ENCODE peak calls at places on chromosomes 7 and 10, in nine cellular contexts. A is heart right ventricle, S is cardiac muscle cell, B is upper lobe of right lung, D is B cell, V is bronchial epithelial cell, Q is GM20000, Z is neural crest cell, F is DND-41. I is an unnamed sample.

GRCh38 chr10:45035673-45036072 is 35.0 kb downstream of the ZNF22 start:
- DNase-seq in A (no peak), S (no peak), B (no peak), D (no peak), V (no peak), Q (no peak), Z (no peak), F (no peak), I (no peak)

GRCh38 chr10:108167766-108168165 is 1003.3 kb upstream of the SORCS1 start:
- DNase-seq in A (no peak), S (no peak), B (no peak), D (no peak), V (peak), Q (no peak), Z (no peak), F (no peak), I (no peak)

GRCh38 chr7:37054631-37055300 is 330.5 kb upstream of the AOAH start:
- DNase-seq in A (no peak), S (no peak), B (no peak), D (no peak), V (no peak), Q (no peak), Z (no peak), F (no peak), I (no peak)

GRCh38 chr10:100847440-100847839 is 65.3 kb upstream of the SLF2 start:
- DNase-seq in A (no peak), S (no peak), B (no peak), D (no peak), V (peak), Q (no peak), Z (no peak), F (no peak), I (no peak)

GRCh38 chr7:92820191-92820590 is 16.2 kb downstream of the CDK6 start:
- DNase-seq in A (no peak), S (no peak), B (no peak), D (no peak), V (no peak), Q (no peak), Z (no peak), F (no peak), I (no peak)

GRCh38 chr10:6124666-6125065 is 35.8 kb downstream of the RBM17 start:
- DNase-seq in A (no peak), S (no peak), B (no peak), D (no peak), V (no peak), Q (no peak), Z (no peak), F (no peak), I (no peak)

GRCh38 chr7:391961-392524 is 102.1 kb downstream of the FOXL3 start:
- DNase-seq in A (no peak), S (no peak), B (no peak), D (no peak), V (no peak), Q (no peak), Z (no peak), F (no peak), I (no peak)

GRCh38 chr7:12490105-12490688 is 80.3 kb upstream of the SCIN start:
- DNase-seq in A (no peak), S (peak), B (no peak), D (no peak), V (peak), Q (no peak), Z (no peak), F (no peak), I (peak)

GRCh38 chr10:72353963-72354355 is 760 bp downstream of the DNAJB12 start:
- DNase-seq in A (peak), S (peak), B (peak), D (no peak), V (no peak), Q (no peak), Z (no peak), F (no peak), I (peak)

GRCh38 chr7:72183835-72184234 is 228.3 kb downstream of the CALN1 start:
- DNase-seq in A (no peak), S (peak), B (no peak), D (no peak), V (no peak), Q (no peak), Z (peak), F (no peak), I (peak)

GRCh38 chr7:101939136-101939695 is 121.8 kb downstream of the CUX1 start:
- DNase-seq in A (no peak), S (no peak), B (peak), D (peak), V (no peak), Q (no peak), Z (no peak), F (no peak), I (no peak)

GRCh38 chr10:1328951-1329614 is 272.9 kb downstream of the WDR37 start:
- DNase-seq in A (no peak), S (no peak), B (no peak), D (no peak), V (no peak), Q (no peak), Z (no peak), F (no peak), I (no peak)

DNA sequence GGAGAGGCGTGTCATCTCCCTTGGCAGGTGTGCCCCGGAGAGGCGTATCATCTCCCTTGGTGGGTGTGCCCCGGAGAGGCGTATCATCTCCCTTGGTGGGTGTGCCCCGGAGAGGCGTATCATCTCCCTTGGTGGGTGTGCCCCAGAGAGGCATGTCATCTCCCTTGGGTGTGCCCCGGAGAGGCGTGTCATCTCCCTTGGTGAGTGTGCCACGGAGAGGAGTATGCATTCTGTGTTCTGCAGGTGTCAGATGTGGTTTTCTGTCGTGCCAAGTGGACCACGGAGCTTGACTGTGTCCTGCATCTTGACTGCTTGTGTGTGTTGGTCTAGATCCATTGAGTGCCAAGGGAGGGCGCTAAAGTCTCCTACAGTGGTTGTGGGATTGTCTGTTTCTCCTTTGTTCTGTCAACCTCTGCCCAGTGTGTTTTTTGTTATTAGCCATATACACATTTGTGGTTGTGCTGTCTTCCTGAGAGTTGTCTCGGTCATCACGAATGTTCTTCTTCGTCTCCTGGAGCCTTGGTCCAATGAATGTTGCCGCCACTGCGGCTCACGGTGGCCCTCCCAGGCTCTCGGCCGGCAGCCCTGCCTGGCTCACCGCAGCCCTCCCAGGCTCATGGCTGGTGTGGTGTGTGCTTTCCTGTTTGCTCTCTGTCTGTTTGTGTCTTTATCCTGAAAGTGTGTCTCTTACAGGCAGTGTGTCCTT is 96.8 kb downstream of the INPP5A start:
- DNase-seq in A (no peak), S (no peak), B (peak), D (peak), V (no peak), Q (no peak), Z (no peak), F (no peak), I (peak)
- TF ChIP-seq CTCF in A (no peak), S (peak), B (no peak), D (no peak), V (no peak), Q (no peak), Z (no peak), F (peak), I (peak)

GRCh38 chr7:139897422-139898085 is 68.5 kb downstream of the TBXAS1 start:
- DNase-seq in A (no peak), S (no peak), B (no peak), D (no peak), V (peak), Q (no peak), Z (no peak), F (no peak), I (no peak)
- TF ChIP-seq CTCF in A (no peak), S (no peak), B (no peak), D (no peak), V (no peak), Q (no peak), Z (no peak), F (no peak), I (no peak)

DNA sequence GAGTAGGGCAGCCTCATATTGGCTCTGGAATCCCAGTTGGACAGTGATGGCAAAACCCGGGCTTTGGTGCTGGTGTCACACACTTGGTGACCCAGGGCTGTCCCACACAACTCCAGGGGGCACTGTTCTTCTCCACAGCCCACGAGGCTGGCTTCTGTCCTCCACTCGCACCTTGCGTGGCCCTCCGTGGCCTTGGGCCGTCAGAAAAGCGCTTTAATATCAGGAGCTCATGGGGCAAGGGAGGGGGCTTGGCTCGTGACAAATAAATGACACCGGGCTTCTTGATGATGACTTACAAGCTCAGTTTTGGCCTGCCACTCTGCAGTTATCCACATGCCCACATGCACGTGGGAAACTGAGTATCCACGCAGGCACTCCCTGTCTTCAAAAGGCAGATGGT is 8.1 kb downstream of the DOCK1 start:
- DNase-seq in A (no peak), S (no peak), B (no peak), D (no peak), V (no peak), Q (no peak), Z (no peak), F (no peak), I (no peak)
- TF ChIP-seq CTCF in A (no peak), S (no peak), B (no peak), D (no peak), V (no peak), Q (no peak), Z (no peak), F (no peak), I (no peak)

DNA sequence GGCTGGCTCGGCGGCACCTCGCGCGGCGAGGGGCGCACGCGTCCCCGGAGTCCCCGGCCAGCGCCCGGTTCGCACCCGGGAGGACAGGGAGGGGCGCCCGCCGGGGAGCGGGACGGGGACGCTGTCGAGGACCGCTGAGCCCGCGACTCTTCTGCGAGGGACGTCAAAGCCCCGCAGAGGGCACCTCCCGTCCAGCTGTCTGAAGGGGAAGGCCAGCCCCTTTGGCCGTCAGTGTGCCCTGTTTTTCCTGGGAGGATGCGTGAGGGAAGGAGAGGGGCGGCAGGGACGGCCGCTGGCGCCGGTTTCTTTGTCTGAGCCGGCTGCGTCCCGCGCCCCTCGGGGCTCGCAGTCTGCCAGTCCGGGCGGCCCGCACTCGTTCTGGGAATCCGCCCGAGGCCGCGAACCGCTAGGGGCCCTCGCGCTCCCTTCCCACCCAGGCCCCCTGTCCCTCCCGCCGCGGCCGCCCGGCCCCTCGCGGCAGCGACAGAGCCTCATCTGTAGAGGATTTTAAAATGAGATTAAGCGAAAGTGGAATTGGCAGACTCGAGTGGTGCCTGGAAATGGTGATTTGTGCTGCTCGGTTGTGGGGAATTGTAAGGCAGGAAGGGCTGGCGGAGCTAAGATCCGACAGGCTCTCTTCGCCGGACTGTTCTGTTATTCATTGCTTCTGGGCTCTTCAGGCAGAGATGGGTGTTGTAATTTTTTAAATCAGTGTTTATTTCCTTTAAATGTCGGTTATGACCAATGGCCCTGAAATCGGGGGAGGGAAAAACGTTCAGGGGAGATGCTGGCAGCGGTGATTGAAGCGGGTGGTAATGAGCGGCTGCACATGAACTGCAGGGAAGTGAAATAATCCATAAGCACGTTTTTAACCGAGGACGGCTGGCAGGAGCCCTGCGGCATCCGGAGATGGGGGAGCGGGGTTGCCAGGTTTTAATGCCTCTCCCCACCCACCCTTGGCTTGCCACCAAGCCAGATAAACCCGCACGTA is 622 bp upstream of the RELN start:
- DNase-seq in A (no peak), S (peak), B (no peak), D (no peak), V (no peak), Q (peak), Z (peak), F (no peak), I (no peak)
- TF ChIP-seq CTCF in A (no peak), S (peak), B (peak), D (no peak), V (no peak), Q (no peak), Z (peak), F (no peak), I (no peak)

DNA sequence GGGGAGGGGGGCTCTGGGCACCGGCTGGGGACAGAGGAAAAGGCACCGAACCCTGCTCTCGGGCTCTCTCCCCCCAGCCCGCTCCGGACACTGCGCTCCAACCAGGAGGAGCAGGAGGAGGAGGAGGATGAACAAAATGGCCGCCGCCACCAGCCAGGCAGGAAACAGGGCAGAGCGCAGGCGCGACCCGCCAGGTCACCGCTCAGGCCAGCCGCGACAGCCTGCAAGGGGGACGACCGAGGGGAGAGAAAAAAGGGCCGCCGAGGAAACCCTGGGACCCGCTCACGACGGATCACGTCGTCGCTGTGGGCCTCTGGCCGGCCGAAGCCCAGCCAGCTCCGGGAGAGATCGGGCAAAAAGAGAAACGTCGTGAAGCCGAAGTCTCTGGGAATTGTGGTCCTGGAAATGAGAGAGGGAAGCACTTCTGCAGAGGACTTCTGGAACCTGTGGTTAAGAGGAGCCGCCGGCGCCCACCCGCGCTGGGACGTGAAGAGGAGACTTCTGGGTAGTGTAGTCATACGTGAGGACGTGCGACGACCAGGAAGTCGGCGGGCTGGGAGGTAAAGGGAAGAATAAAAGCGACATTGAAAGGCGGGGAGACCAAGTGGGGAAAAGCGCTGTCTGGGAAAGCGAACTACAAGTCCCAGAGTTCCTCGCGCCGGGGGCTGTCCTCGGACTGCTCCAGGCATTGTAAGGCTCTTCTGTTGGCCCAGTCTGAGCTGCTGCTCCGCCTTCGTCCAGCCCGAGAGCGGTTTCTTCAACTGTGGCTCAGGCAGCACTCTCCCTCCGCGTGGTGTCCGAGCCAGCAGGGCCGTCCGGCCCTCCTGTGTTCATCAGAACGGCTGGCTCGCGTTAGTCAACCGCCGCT is at the start of gene TIAL1:
- DNase-seq in A (peak), S (peak), B (peak), D (peak), V (peak), Q (peak), Z (peak), F (peak), I (peak)
- TF ChIP-seq CTCF in A (no peak), S (no peak), B (no peak), D (no peak), V (no peak), Q (no peak), Z (no peak), F (no peak), I (no peak)

DNA sequence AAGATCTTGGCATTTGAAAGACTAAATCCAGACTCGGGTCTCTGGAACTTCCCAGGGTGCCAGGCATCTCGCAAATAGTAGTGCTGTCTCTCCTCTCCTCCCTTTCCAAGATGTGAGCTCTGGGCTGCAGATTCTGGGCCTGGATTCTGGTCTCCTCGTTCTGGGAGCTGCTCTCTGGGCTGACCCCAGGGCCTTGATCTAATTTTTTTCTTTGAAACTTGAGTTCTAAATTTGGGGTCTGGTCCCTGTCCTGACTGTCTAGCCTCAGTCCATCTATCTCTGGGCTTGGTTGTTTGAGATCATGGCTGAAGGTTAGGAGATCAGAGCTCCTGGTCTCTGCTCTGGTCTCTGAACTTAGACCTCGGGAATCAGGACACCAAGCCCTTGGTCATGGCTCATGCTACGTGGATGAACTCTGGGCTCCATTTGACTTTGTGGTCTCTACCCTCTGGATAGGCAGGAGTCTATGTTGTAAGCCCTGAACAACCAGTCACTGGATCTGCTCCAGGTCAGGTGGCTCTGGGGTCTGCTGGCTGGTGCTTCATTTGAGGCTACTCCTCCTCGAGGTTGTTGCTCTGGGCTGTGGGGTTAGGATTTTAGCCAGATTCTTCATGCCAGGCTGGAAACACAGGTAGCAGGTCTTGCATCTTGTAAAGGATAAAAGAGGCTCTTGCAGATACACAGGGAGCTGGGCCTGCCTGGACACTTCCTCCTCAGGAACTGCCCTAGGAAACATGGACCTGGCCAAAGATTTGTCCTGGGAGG is 8.0 kb upstream of the MBL2 start:
- DNase-seq in A (no peak), S (no peak), B (no peak), D (no peak), V (no peak), Q (no peak), Z (no peak), F (no peak), I (no peak)
- TF ChIP-seq CTCF in A (no peak), S (no peak), B (no peak), D (peak), V (no peak), Q (no peak), Z (no peak), F (no peak), I (no peak)

DNA sequence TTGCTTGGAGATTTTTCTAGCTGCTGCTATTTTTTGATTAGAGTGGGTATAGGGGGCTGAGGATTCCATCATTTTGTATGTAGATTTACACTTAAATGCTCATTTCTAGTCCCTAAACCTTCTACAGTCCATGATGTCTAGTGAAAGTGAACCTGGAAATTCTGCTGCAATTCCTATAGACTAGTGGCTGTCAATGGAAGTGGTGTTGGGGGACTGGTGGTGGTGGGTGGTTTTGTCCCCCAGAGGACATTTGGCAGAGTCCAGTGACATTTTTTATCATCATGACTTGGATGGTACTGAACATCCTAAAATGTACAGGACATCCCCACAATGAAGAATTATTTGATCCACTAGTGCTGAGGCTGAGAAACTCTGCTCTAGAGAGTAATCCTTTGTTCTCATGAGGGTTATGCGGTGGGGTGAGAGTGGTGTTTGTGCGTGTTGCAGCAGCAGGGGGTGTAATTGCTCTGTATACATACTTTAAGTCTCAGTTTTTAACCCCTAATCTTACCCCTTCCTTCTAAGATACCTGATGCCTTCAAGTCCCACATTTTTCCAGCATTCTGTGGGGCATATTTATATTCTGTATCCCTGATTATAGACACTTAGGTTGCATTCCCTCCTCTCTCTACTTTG is 35.0 kb downstream of the KIF11 start:
- DNase-seq in A (no peak), S (no peak), B (no peak), D (peak), V (no peak), Q (no peak), Z (no peak), F (no peak), I (no peak)
- TF ChIP-seq CTCF in A (no peak), S (no peak), B (no peak), D (peak), V (no peak), Q (no peak), Z (no peak), F (peak), I (no peak)

DNA sequence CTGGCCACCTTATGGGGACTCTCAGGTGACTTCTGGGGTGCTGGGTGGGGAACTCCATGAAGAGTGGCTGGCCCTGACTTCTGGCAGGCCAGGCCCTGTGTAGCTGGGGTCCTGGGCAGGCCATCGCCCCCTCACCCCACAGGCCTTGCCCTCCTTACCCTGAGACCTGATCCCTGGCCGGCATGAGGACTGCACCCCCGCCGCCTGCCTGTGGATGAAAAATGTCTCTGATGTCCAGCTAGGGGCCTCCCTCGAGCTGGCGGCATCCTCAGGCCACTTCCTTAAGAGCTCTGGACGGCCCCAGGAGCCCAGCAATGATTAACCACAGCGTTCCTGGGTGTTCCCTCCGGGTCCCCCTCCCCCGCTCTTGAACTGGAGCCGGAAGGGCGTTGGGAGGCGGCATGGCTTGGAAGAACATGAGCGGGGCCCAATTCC is 31.8 kb upstream of the SHH start:
- DNase-seq in A (no peak), S (no peak), B (peak), D (no peak), V (no peak), Q (no peak), Z (no peak), F (no peak), I (no peak)
- TF ChIP-seq CTCF in A (no peak), S (no peak), B (peak), D (no peak), V (no peak), Q (no peak), Z (no peak), F (no peak), I (no peak)

I was measured in NB4.